ENCODE peak calls at places on chromosomes 3 and 15, in nine cellular contexts. F, A, K, T, G, R, Q, J and Y are unnamed samples.

GRCh38 chr3:194689493-194689901 is 3.8 kb downstream of the FAM43A start:
- DNase-seq in K (peak; percentile 49), R (no peak), A (peak; percentile 97), Q (peak; percentile 23), G (no peak), J (no peak), F (peak; percentile 88), T (peak; percentile 92), Y (peak; percentile 61)

GRCh38 chr3:152285509-152285908 is 16.8 kb downstream of the MBNL1 start:
- DNase-seq in G (no peak), A (no peak), F (no peak), R (no peak), J (no peak), T (no peak), K (no peak), Q (no peak), Y (no peak)

GRCh38 chr3:127124135-127124534 is 68.8 kb upstream of the PRR23E start:
- DNase-seq in F (no peak), J (no peak), K (no peak), G (peak; percentile 17), T (peak; percentile 8), Q (peak; percentile 13), A (no peak), R (no peak), Y (no peak)

GRCh38 chr3:49634736-49635135 is 39.4 kb upstream of the APEH start:
- DNase-seq in F (no peak), K (no peak), T (no peak), A (no peak), J (no peak), Q (no peak), R (no peak), G (no peak), Y (no peak)

GRCh38 chr3:119762876-119763275 is 19.0 kb upstream of the NR1I2 start:
- DNase-seq in G (no peak), J (no peak), R (no peak), F (no peak), T (no peak), A (no peak), Q (no peak), K (no peak), Y (no peak)

GRCh38 chr3:45225465-45226205 is 452 bp downstream of the TMEM158 start:
- DNase-seq in F (no peak), A (no peak), K (peak; percentile 44), R (peak; percentile 24), J (peak; percentile 7), G (peak; percentile 30), Q (peak; percentile 51), T (no peak), Y (no peak)

GRCh38 chr15:74136584-74137543 is 6.5 kb downstream of the ISLR2 start:
- DNase-seq in G (no peak), T (no peak), J (no peak), A (no peak), K (no peak), Q (no peak), F (no peak), R (no peak), Y (no peak)

GRCh38 chr15:36323607-36324006 is 255.8 kb upstream of the CDIN1 start:
- DNase-seq in R (no peak), F (no peak), G (no peak), K (no peak), A (no peak), Q (no peak), T (no peak), J (no peak), Y (no peak)

GRCh38 chr3:98577178-98577895 is 16.1 kb downstream of the CPOX start:
- DNase-seq in G (no peak), K (no peak), Q (peak; percentile 49), F (no peak), J (no peak), R (no peak), A (peak; percentile 58), T (peak; percentile 19), Y (no peak)

GRCh38 chr3:197021729-197022404 is 7.8 kb downstream of the MELTF start:
- DNase-seq in G (no peak), A (no peak), K (no peak), J (no peak), Q (no peak), T (no peak), F (no peak), R (no peak), Y (no peak)

GRCh38 chr3:195450731-195451229 is 8.0 kb upstream of the ACAP2 start:
- DNase-seq in Q (no peak), F (peak; percentile 72), J (peak; percentile 36), R (no peak), G (no peak), A (peak; percentile 90), K (no peak), T (peak; percentile 94), Y (no peak)

GRCh38 chr3:193827039-193827669 is 234.1 kb downstream of the OPA1 start:
- DNase-seq in A (no peak), R (no peak), K (no peak), J (no peak), G (no peak), F (no peak), T (no peak), Q (no peak), Y (no peak)

GRCh38 chr3:46284981-46285683 is 42.9 kb downstream of the CCR3 start:
- DNase-seq in G (no peak), A (no peak), J (no peak), T (no peak), K (no peak), Q (peak; percentile 61), F (no peak), R (peak; percentile 28), Y (no peak)

GRCh38 chr15:88529021-88529630 is 17.4 kb downstream of the DET1 start:
- DNase-seq in K (no peak), J (no peak), F (no peak), G (no peak), T (peak; percentile 25), A (peak; percentile 45), Q (peak; percentile 29), R (no peak), Y (no peak)

GRCh38 chr3:11134794-11135193 is 19.5 kb upstream of the HRH1 start:
- DNase-seq in Q (peak; percentile 35), G (no peak), K (no peak), A (peak; percentile 55), F (no peak), J (no peak), R (no peak), T (peak; percentile 67), Y (no peak)

GRCh38 chr15:56736308-56736707 is 3.0 kb upstream of the ZNF280D start:
- DNase-seq in T (peak; percentile 60), Q (peak; percentile 51), A (peak; percentile 30), J (no peak), F (no peak), K (no peak), R (no peak), G (no peak), Y (no peak)

GRCh38 chr15:51621155-51621554 is 1.4 kb downstream of the DMXL2 start:
- DNase-seq in F (no peak), A (no peak), T (no peak), G (no peak), J (no peak), Q (no peak), R (no peak), K (no peak), Y (no peak)

GRCh38 chr3:186487819-186488218 is 56.4 kb downstream of the CRYGS start:
- DNase-seq in A (no peak), F (no peak), R (no peak), K (no peak), J (no peak), T (peak; percentile 6), G (no peak), Q (peak; percentile 16), Y (no peak)

GRCh38 chr3:41329881-41330280 is 130.6 kb downstream of the CTNNB1 start:
- DNase-seq in A (no peak), K (no peak), F (no peak), G (no peak), J (no peak), Q (no peak), R (no peak), T (no peak), Y (no peak)

GRCh38 chr3:4889896-4890295 is 89.3 kb upstream of the BHLHE40 start:
- DNase-seq in Q (no peak), K (no peak), A (peak; percentile 7), G (no peak), R (no peak), F (no peak), T (peak; percentile 26), J (no peak), Y (no peak)

GRCh38 chr3:24316887-24317383 is 177.7 kb downstream of the THRB start:
- DNase-seq in K (no peak), R (no peak), F (no peak), T (peak; percentile 56), G (no peak), A (no peak), J (no peak), Q (peak; percentile 66), Y (no peak)

GRCh38 chr15:68419301-68420175 is 12.4 kb downstream of the ITGA11 start:
- DNase-seq in J (no peak), R (no peak), A (no peak), K (no peak), F (no peak), Q (no peak), T (peak; percentile 28), G (no peak), Y (no peak)

GRCh38 chr3:193673845-193674244 is 80.8 kb downstream of the OPA1 start:
- DNase-seq in G (no peak), F (no peak), T (no peak), R (no peak), J (no peak), K (no peak), A (no peak), Q (no peak), Y (no peak)

GRCh38 chr3:169813757-169814517 is 1.2 kb upstream of the LRRC34 start:
- DNase-seq in G (no peak), R (peak; percentile 68), Q (peak; percentile 41), T (no peak), A (no peak), J (peak; percentile 72), F (no peak), K (peak; percentile 77), Y (peak; percentile 77)

GRCh38 chr3:168624892-168625291 is 529.2 kb upstream of the GOLIM4 start:
- DNase-seq in G (no peak), A (no peak), Q (no peak), F (no peak), J (no peak), T (no peak), R (no peak), K (no peak), Y (no peak)

GRCh38 chr15:35479423-35479822 is 66.5 kb downstream of the DPH6 start:
- DNase-seq in A (no peak), Q (no peak), R (no peak), F (no peak), J (no peak), G (no peak), K (no peak), T (no peak), Y (no peak)

GRCh38 chr3:157499342-157499963 is 3.8 kb downstream of the VEPH1 start:
- DNase-seq in T (no peak), Q (no peak), F (no peak), A (no peak), R (no peak), K (peak; percentile 6), J (no peak), G (peak; percentile 88), Y (no peak)

GRCh38 chr15:91473894-91474293 is 373.8 kb downstream of the SV2B start:
- DNase-seq in Q (no peak), A (no peak), G (no peak), R (no peak), T (peak; percentile 88), J (no peak), F (no peak), K (no peak), Y (no peak)

GRCh38 chr15:40081691-40082194 is 26.9 kb downstream of the BMF start:
- DNase-seq in R (no peak), F (no peak), J (no peak), A (peak; percentile 34), G (no peak), T (peak; percentile 85), Q (peak; percentile 88), K (no peak), Y (no peak)

GRCh38 chr3:99706410-99706809 is 68.0 kb downstream of the COL8A1 start:
- DNase-seq in J (no peak), K (no peak), G (no peak), R (no peak), A (no peak), Q (no peak), T (no peak), F (no peak), Y (no peak)

GRCh38 chr3:147392083-147392916 is 14.0 kb downstream of the ZIC4 start:
- DNase-seq in T (no peak), K (no peak), R (no peak), A (peak; percentile 14), F (peak; percentile 31), Q (peak; percentile 96), J (no peak), G (no peak), Y (no peak)